ENCODE peak calls at places on chromosomes 3 and 15, in seven cellular contexts. B is astrocyte of the spinal cord; X is iris pigment epithelial cell; L is CD8-positive, alpha-beta memory T cell; W is 8988T; H is neuronal stem cell; S is Kasumi-1. J is an unnamed sample.

GRCh38 chr3:114178770-114179368 is at the start of gene DRD3:
- DNase-seq in B (peak), W (no peak), H (peak), S (peak), L (no peak), X (peak), J (peak)

GRCh38 chr15:99320374-99321215 is 69.3 kb downstream of the LRRC28 start:
- DNase-seq in B (no peak), L (no peak), X (no peak), S (no peak), H (no peak), W (no peak), J (no peak)

GRCh38 chr15:32646304-32646703 is 4.8 kb downstream of the SCG5 start:
- DNase-seq in H (no peak), S (no peak), L (no peak), X (no peak), W (no peak), B (no peak), J (no peak)

GRCh38 chr3:146493221-146493620 is 23.9 kb upstream of the PLSCR2 start:
- DNase-seq in L (no peak), B (no peak), W (no peak), H (no peak), X (peak), S (no peak), J (no peak)

GRCh38 chr3:42846682-42847522 is 28.8 kb downstream of the CYP8B1 start:
- DNase-seq in L (peak), B (no peak), W (no peak), X (no peak), H (no peak), S (peak), J (no peak)

GRCh38 chr3:23077126-23077525 is 126.0 kb upstream of the UBE2E2 start:
- DNase-seq in X (no peak), W (no peak), L (no peak), H (no peak), S (no peak), B (no peak), J (no peak)

GRCh38 chr3:10467204-10467603 is 38.2 kb downstream of the ATP2B2 start:
- DNase-seq in S (no peak), B (no peak), X (no peak), W (no peak), H (no peak), L (no peak), J (no peak)

GRCh38 chr15:58492661-58493397 is 61.0 kb downstream of the LIPC start:
- DNase-seq in H (no peak), W (no peak), B (no peak), S (no peak), L (no peak), X (no peak), J (no peak)

GRCh38 chr3:10883478-10884234 is 67.6 kb downstream of the SLC6A11 start:
- DNase-seq in W (no peak), X (peak), L (no peak), B (peak), S (peak), H (peak), J (peak)

GRCh38 chr3:102529452-102529851 is 94.6 kb downstream of the ZPLD1 start:
- DNase-seq in H (no peak), B (peak), L (no peak), W (peak), S (peak), X (peak), J (peak)

GRCh38 chr15:65903296-65904073 is 34.2 kb downstream of the RAB11A start:
- DNase-seq in L (no peak), S (no peak), X (peak), B (peak), H (no peak), W (no peak), J (peak)

GRCh38 chr3:142237891-142238290 is 12.5 kb upstream of the GK5 start:
- DNase-seq in B (no peak), L (no peak), S (no peak), W (no peak), H (no peak), X (peak), J (no peak)

GRCh38 chr15:39154136-39154770 is 426.6 kb upstream of the THBS1 start:
- DNase-seq in S (no peak), W (no peak), L (no peak), H (no peak), B (no peak), X (no peak), J (no peak)

GRCh38 chr3:15241341-15241740 is 35.3 kb downstream of the CAPN7 start:
- DNase-seq in S (peak), X (no peak), B (no peak), L (peak), W (no peak), H (no peak), J (peak)

GRCh38 chr3:123499316-123499715 is 50.4 kb upstream of the ADCY5 start:
- DNase-seq in S (no peak), W (no peak), H (no peak), X (peak), L (no peak), B (peak), J (no peak)

GRCh38 chr3:153634683-153635082 is 472.7 kb downstream of the RAP2B start:
- DNase-seq in H (no peak), L (no peak), X (no peak), W (no peak), S (no peak), B (no peak), J (no peak)

GRCh38 chr15:55319537-55320325 is 709 bp downstream of the PIGB start:
- DNase-seq in X (peak), L (no peak), W (no peak), S (peak), B (peak), H (no peak), J (no peak)

GRCh38 chr3:184282941-184283340 is 7.1 kb downstream of the ECE2 start:
- DNase-seq in B (no peak), H (no peak), L (no peak), X (no peak), W (no peak), S (no peak), J (no peak)

GRCh38 chr3:125125822-125126245 is 70.0 kb upstream of the HEG1 start:
- DNase-seq in B (peak), L (no peak), S (no peak), H (no peak), X (peak), W (no peak), J (no peak)

GRCh38 chr15:81174759-81175327 is 21.8 kb upstream of the IL16 start:
- DNase-seq in H (no peak), S (peak), B (no peak), X (no peak), W (no peak), L (no peak), J (peak)

GRCh38 chr3:43185656-43186375 is 79.9 kb upstream of the POMGNT2 start:
- DNase-seq in H (no peak), X (peak), W (no peak), L (no peak), S (no peak), B (peak), J (no peak)

GRCh38 chr3:140397847-140398246 is 280.0 kb upstream of the TRIM42 start:
- DNase-seq in W (no peak), B (no peak), H (no peak), L (no peak), X (no peak), S (no peak), J (no peak)